ENCODE peak calls at places on chromosomes 5 and 9, in five cellular contexts. W, J, H, G and E are unnamed samples.

GRCh38 chr5:55101556-55102276 is 730 bp upstream of the GZMA start:
- DNase-seq in W (no peak), J (no peak), H (no peak), G (no peak), E (no peak)

GRCh38 chr9:130837002-130837511 is 2.0 kb downstream of the ABL1 start:
- DNase-seq in W (peak), J (peak), H (no peak), G (no peak), E (no peak)

GRCh38 chr5:12522116-12522515 is 617.9 kb upstream of the CTNND2 start:
- DNase-seq in W (no peak), J (no peak), H (no peak), G (no peak), E (no peak)

GRCh38 chr9:86116425-86116824 is 17.1 kb upstream of the GOLM1 start:
- DNase-seq in W (no peak), J (no peak), H (no peak), G (no peak), E (no peak)

GRCh38 chr5:122942164-122942914 is 94.2 kb downstream of the PPIC start:
- DNase-seq in W (no peak), J (no peak), H (no peak), G (no peak), E (no peak)

GRCh38 chr5:61351733-61352132 is 19.7 kb downstream of the ZSWIM6 start:
- DNase-seq in W (no peak), J (no peak), H (no peak), G (no peak), E (no peak)

GRCh38 chr5:159340511-159340910 is 10.2 kb upstream of the IL12B start:
- DNase-seq in W (no peak), J (no peak), H (no peak), G (no peak), E (no peak)

GRCh38 chr9:137989156-137989555 is 111.6 kb downstream of the CACNA1B start:
- DNase-seq in W (no peak), J (no peak), H (no peak), G (no peak), E (no peak)

GRCh38 chr5:10507575-10508024 is 56.3 kb upstream of the ANKRD33B start:
- DNase-seq in W (no peak), J (peak), H (no peak), G (no peak), E (no peak)

GRCh38 chr9:68704498-68704803 is 589 bp upstream of the PIP5K1B start:
- DNase-seq in W (no peak), J (no peak), H (no peak), G (no peak), E (no peak)

GRCh38 chr9:37371565-37372464 is 50.7 kb upstream of the GRHPR start:
- DNase-seq in W (no peak), J (no peak), H (no peak), G (no peak), E (no peak)

GRCh38 chr9:116633444-116633843 is 53.7 kb upstream of the TRIM32 start:
- DNase-seq in W (peak), J (no peak), H (no peak), G (no peak), E (no peak)

GRCh38 chr5:68522863-68523262 is 307.3 kb downstream of the PIK3R1 start:
- DNase-seq in W (no peak), J (no peak), H (no peak), G (no peak), E (no peak)

GRCh38 chr5:95773325-95774059 is 42.4 kb downstream of the RHOBTB3 start:
- DNase-seq in W (peak), J (peak), H (peak), G (no peak), E (no peak)

GRCh38 chr5:68169898-68170297 is 45.7 kb upstream of the PIK3R1 start:
- DNase-seq in W (no peak), J (no peak), H (no peak), G (no peak), E (no peak)

GRCh38 chr9:38141751-38142150 is 72.7 kb upstream of the SHB start:
- DNase-seq in W (peak), J (peak), H (peak), G (no peak), E (peak)

GRCh38 chr5:173858025-173858674 is 30.0 kb upstream of the CPEB4 start:
- DNase-seq in W (no peak), J (no peak), H (no peak), G (no peak), E (no peak)

GRCh38 chr5:76030343-76030742 is 52.8 kb upstream of the SV2C start:
- DNase-seq in W (no peak), J (no peak), H (no peak), G (no peak), E (peak)

GRCh38 chr9:97706246-97706645 is 9.1 kb upstream of the XPA start:
- DNase-seq in W (no peak), J (no peak), H (no peak), G (no peak), E (no peak)

GRCh38 chr5:177425196-177425800 is 1.2 kb upstream of the GRK6 start:
- DNase-seq in W (no peak), J (no peak), H (no peak), G (no peak), E (no peak)

GRCh38 chr9:21608200-21608599 is 126.1 kb upstream of the IFNE start:
- DNase-seq in W (no peak), J (no peak), H (no peak), G (no peak), E (no peak)

GRCh38 chr9:135971892-135972291 is 10.7 kb upstream of the UBAC1 start:
- DNase-seq in W (no peak), J (peak), H (peak), G (no peak), E (no peak)